ENCODE peak calls at places on chromosomes 11 and 22, in six cellular contexts. One of them, this sample, is unnamed.

GRCh38 chr11:43399983-43400630 is 41.4 kb downstream of the TTC17 start:
- DNase-seq in cortex of kidney: no peak
- DNase-seq in fibroblast of mammary gland: no peak
- DNase-seq in tibial artery: no peak
- DNase-seq in non-pigmented ciliary epithelial cell: no peak
- DNase-seq in HS-5: no peak
- DNase-seq in this sample: no peak

GRCh38 chr11:66418168-66418985 is 2.5 kb upstream of the NPAS4 start:
- DNase-seq in cortex of kidney: no peak
- DNase-seq in fibroblast of mammary gland: peak
- DNase-seq in tibial artery: peak
- DNase-seq in non-pigmented ciliary epithelial cell: peak
- DNase-seq in HS-5: peak
- DNase-seq in this sample: peak

GRCh38 chr11:117600261-117600783 is 196.7 kb downstream of the DSCAML1 start:
- DNase-seq in cortex of kidney: no peak
- DNase-seq in fibroblast of mammary gland: no peak
- DNase-seq in tibial artery: no peak
- DNase-seq in non-pigmented ciliary epithelial cell: no peak
- DNase-seq in HS-5: no peak
- DNase-seq in this sample: no peak

GRCh38 chr11:16603245-16603644 is 135.2 kb upstream of the C11orf58 start:
- DNase-seq in cortex of kidney: no peak
- DNase-seq in fibroblast of mammary gland: no peak
- DNase-seq in tibial artery: no peak
- DNase-seq in non-pigmented ciliary epithelial cell: no peak
- DNase-seq in HS-5: no peak
- DNase-seq in this sample: no peak

GRCh38 chr22:37623075-37624016 is 14.7 kb downstream of the GGA1 start:
- DNase-seq in cortex of kidney: no peak
- DNase-seq in fibroblast of mammary gland: peak
- DNase-seq in tibial artery: peak
- DNase-seq in non-pigmented ciliary epithelial cell: no peak
- DNase-seq in HS-5: no peak
- DNase-seq in this sample: peak

GRCh38 chr11:10328314-10329090 is 23.6 kb downstream of the ADM start:
- DNase-seq in cortex of kidney: no peak
- DNase-seq in fibroblast of mammary gland: peak
- DNase-seq in tibial artery: no peak
- DNase-seq in non-pigmented ciliary epithelial cell: no peak
- DNase-seq in HS-5: no peak
- DNase-seq in this sample: peak

GRCh38 chr11:67268036-67268683 is 1.9 kb downstream of the GRK2 start:
- DNase-seq in cortex of kidney: no peak
- DNase-seq in fibroblast of mammary gland: no peak
- DNase-seq in tibial artery: peak
- DNase-seq in non-pigmented ciliary epithelial cell: no peak
- DNase-seq in HS-5: no peak
- DNase-seq in this sample: no peak

GRCh38 chr22:19819911-19820879 is 34.5 kb downstream of the GNB1L start:
- DNase-seq in cortex of kidney: no peak
- DNase-seq in fibroblast of mammary gland: no peak
- DNase-seq in tibial artery: peak
- DNase-seq in non-pigmented ciliary epithelial cell: no peak
- DNase-seq in HS-5: no peak
- DNase-seq in this sample: no peak

GRCh38 chr22:31876156-31877035 is 67.9 kb upstream of the YWHAH start:
- DNase-seq in cortex of kidney: no peak
- DNase-seq in fibroblast of mammary gland: peak
- DNase-seq in tibial artery: no peak
- DNase-seq in non-pigmented ciliary epithelial cell: no peak
- DNase-seq in HS-5: peak
- DNase-seq in this sample: peak

GRCh38 chr22:37273126-37273845 is 9.0 kb upstream of the CYTH4 start:
- DNase-seq in cortex of kidney: no peak
- DNase-seq in fibroblast of mammary gland: peak
- DNase-seq in tibial artery: no peak
- DNase-seq in non-pigmented ciliary epithelial cell: peak
- DNase-seq in HS-5: no peak
- DNase-seq in this sample: no peak

GRCh38 chr22:19872779-19873137 is 18.1 kb upstream of the GNB1L start:
- DNase-seq in cortex of kidney: no peak
- DNase-seq in fibroblast of mammary gland: no peak
- DNase-seq in tibial artery: peak
- DNase-seq in non-pigmented ciliary epithelial cell: no peak
- DNase-seq in HS-5: no peak
- DNase-seq in this sample: no peak

GRCh38 chr22:42269407-42270177 is 861 bp downstream of the TCF20 start:
- DNase-seq in cortex of kidney: no peak
- DNase-seq in fibroblast of mammary gland: no peak
- DNase-seq in tibial artery: no peak
- DNase-seq in non-pigmented ciliary epithelial cell: no peak
- DNase-seq in HS-5: peak
- DNase-seq in this sample: no peak

GRCh38 chr11:76157891-76158290 is 48.4 kb downstream of the WNT11 start:
- DNase-seq in cortex of kidney: no peak
- DNase-seq in fibroblast of mammary gland: no peak
- DNase-seq in tibial artery: peak
- DNase-seq in non-pigmented ciliary epithelial cell: no peak
- DNase-seq in HS-5: no peak
- DNase-seq in this sample: no peak

GRCh38 chr22:50585238-50585637 is 2.6 kb upstream of the CHKB start:
- DNase-seq in cortex of kidney: no peak
- DNase-seq in fibroblast of mammary gland: no peak
- DNase-seq in tibial artery: no peak
- DNase-seq in non-pigmented ciliary epithelial cell: no peak
- DNase-seq in HS-5: no peak
- DNase-seq in this sample: no peak

GRCh38 chr22:50125029-50125428 is 35.2 kb downstream of the MOV10L1 start:
- DNase-seq in cortex of kidney: no peak
- DNase-seq in fibroblast of mammary gland: no peak
- DNase-seq in tibial artery: peak
- DNase-seq in non-pigmented ciliary epithelial cell: no peak
- DNase-seq in HS-5: no peak
- DNase-seq in this sample: no peak

GRCh38 chr22:19149047-19149883 is 827 bp downstream of the GSC2 start:
- DNase-seq in cortex of kidney: no peak
- DNase-seq in fibroblast of mammary gland: peak
- DNase-seq in tibial artery: no peak
- DNase-seq in non-pigmented ciliary epithelial cell: no peak
- DNase-seq in HS-5: no peak
- DNase-seq in this sample: no peak

GRCh38 chr11:14095882-14096281 is 133.4 kb downstream of the SPON1 start:
- DNase-seq in cortex of kidney: no peak
- DNase-seq in fibroblast of mammary gland: no peak
- DNase-seq in tibial artery: no peak
- DNase-seq in non-pigmented ciliary epithelial cell: no peak
- DNase-seq in HS-5: no peak
- DNase-seq in this sample: peak